ENCODE peak calls at places on chromosomes 11 and 22, in six cellular contexts. V is stimulated activated CD4-positive, alpha-beta T cell treated with anti-CD3 and anti-CD28 coated beads, Interleukin-15, amount 100 ng/mL, for 24 hours; L is activated CD4-positive, alpha-beta T cell treated with anti-CD3 and anti-CD28 coated beads, Interleukin-2, amount 50 U/mL, for 1 hour; S is foreskin fibroblast; P is pancreas; E is adrenal gland. T is an unnamed sample.

GRCh38 chr11:119218141-119218878 is 12.2 kb downstream of the CBL start:
- DNase-seq in V (peak; percentile 20), L (no peak), S (peak; percentile 95), P (no peak), E (no peak), T (peak; percentile 78)

GRCh38 chr11:120334894-120335462 is 1.2 kb upstream of the ARHGEF12 start:
- DNase-seq in V (peak; percentile 61), L (peak; percentile 54), S (peak; percentile 80), P (no peak), E (peak; percentile 61), T (peak; percentile 54)

GRCh38 chr11:2540521-2541320 is 95.9 kb downstream of the KCNQ1 start:
- DNase-seq in V (no peak), L (no peak), S (no peak), P (peak; percentile 23), E (peak; percentile 11), T (no peak)

GRCh38 chr11:9765320-9766101 is 101.6 kb downstream of the SWAP70 start:
- DNase-seq in V (no peak), L (no peak), S (peak; percentile 91), P (no peak), E (peak; percentile 49), T (peak; percentile 60)

GRCh38 chr22:31951201-31952093 is 7.1 kb downstream of the YWHAH start:
- DNase-seq in V (peak; percentile 25), L (no peak), S (no peak), P (no peak), E (no peak), T (no peak)

GRCh38 chr11:133928628-133929059 is 28.1 kb downstream of the IGSF9B start:
- DNase-seq in V (peak; percentile 84), L (peak; percentile 52), S (no peak), P (no peak), E (no peak), T (no peak)

GRCh38 chr22:21778705-21779363 is 43.2 kb upstream of the YPEL1 start:
- DNase-seq in V (no peak), L (no peak), S (peak; percentile 41), P (no peak), E (no peak), T (peak; percentile 76)

GRCh38 chr11:1877211-1878133 is 14.2 kb downstream of the PRR33 start:
- DNase-seq in V (no peak), L (no peak), S (no peak), P (peak; percentile 89), E (peak; percentile 85), T (peak; percentile 7)

GRCh38 chr11:114263510-114264170 is 32.6 kb upstream of the NNMT start:
- DNase-seq in V (no peak), L (no peak), S (no peak), P (no peak), E (no peak), T (no peak)

T was measured in AG20443.